ENCODE peak calls at places on chromosomes 3 and 15, in four cellular contexts. One of them, this sample, is unnamed.

GRCh38 chr15:74631935-74632560 is 16.4 kb downstream of the CLK3 start:
- DNase-seq in heart left ventricle: no peak
- DNase-seq in adrenal gland: peak
- DNase-seq in H1: peak
- DNase-seq in this sample: peak

GRCh38 chr15:31150732-31151212 is 49.2 kb upstream of the TRPM1 start:
- DNase-seq in heart left ventricle: no peak
- DNase-seq in adrenal gland: peak
- DNase-seq in H1: no peak
- DNase-seq in this sample: no peak

GRCh38 chr3:143302638-143303171 is 183.1 kb downstream of the CHST2 start:
- DNase-seq in heart left ventricle: peak
- DNase-seq in adrenal gland: peak
- DNase-seq in H1: no peak
- DNase-seq in this sample: peak

GRCh38 chr15:91515188-91515754 is 338.2 kb upstream of the SLCO3A1 start:
- DNase-seq in heart left ventricle: peak
- DNase-seq in adrenal gland: peak
- DNase-seq in H1: no peak
- DNase-seq in this sample: peak

GRCh38 chr15:39961051-39961450 is 27.1 kb downstream of the EIF2AK4 start:
- DNase-seq in heart left ventricle: no peak
- DNase-seq in adrenal gland: no peak
- DNase-seq in H1: no peak
- DNase-seq in this sample: no peak

GRCh38 chr3:191366675-191367074 is 36.3 kb upstream of the UTS2B start:
- DNase-seq in heart left ventricle: no peak
- DNase-seq in adrenal gland: no peak
- DNase-seq in H1: no peak
- DNase-seq in this sample: no peak

GRCh38 chr15:26873846-26874245 is 7.0 kb downstream of the GABRA5 start:
- DNase-seq in heart left ventricle: peak
- DNase-seq in adrenal gland: peak
- DNase-seq in H1: no peak
- DNase-seq in this sample: peak

GRCh38 chr15:57728436-57728835 is 21.9 kb downstream of the POLR2M start:
- DNase-seq in heart left ventricle: no peak
- DNase-seq in adrenal gland: no peak
- DNase-seq in H1: no peak
- DNase-seq in this sample: no peak

GRCh38 chr15:39511000-39511914 is 69.6 kb upstream of the THBS1 start:
- DNase-seq in heart left ventricle: peak
- DNase-seq in adrenal gland: peak
- DNase-seq in H1: no peak
- DNase-seq in this sample: peak

DNA sequence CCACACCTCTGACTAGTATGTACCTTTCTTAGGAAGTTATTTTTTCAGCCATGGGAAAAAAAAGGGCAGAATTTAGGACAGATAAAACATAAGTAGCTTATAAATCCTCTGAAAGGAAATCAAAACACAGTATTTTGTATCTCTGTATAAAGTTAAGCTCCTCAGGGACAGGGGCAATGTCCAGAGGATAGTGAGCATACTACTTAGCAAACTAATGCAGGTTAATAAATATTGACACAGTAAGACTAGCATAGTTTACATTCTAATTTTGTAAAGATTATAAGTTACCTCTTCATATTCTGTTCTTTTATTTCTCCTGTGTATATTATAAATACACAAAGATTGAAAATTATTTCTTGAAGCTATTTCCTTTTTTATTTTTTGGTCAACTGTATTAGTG is 2.1 kb downstream of the UBE3A start:
- DNase-seq in heart left ventricle: no peak
- DNase-seq in adrenal gland: no peak
- DNase-seq in H1: no peak
- DNase-seq in this sample: no peak
- H3K27ac ChIP-seq in heart left ventricle: no peak
- H3K27ac ChIP-seq in adrenal gland: no peak
- H3K27ac ChIP-seq in H1: no peak
- H3K27ac ChIP-seq in this sample: no peak

GRCh38 chr15:76901965-76902364 is 3.2 kb downstream of the SCAPER start:
- DNase-seq in heart left ventricle: no peak
- DNase-seq in adrenal gland: no peak
- DNase-seq in H1: no peak
- DNase-seq in this sample: no peak
- H3K4me3 ChIP-seq in heart left ventricle: no peak
- H3K4me3 ChIP-seq in adrenal gland: no peak
- H3K4me3 ChIP-seq in H1: no peak
- H3K4me3 ChIP-seq in this sample: no peak

GRCh38 chr3:102090646-102091045 is 241.3 kb downstream of the NFKBIZ start:
- DNase-seq in heart left ventricle: no peak
- DNase-seq in adrenal gland: no peak
- DNase-seq in H1: no peak
- DNase-seq in this sample: no peak
- H3K27ac ChIP-seq in heart left ventricle: no peak
- H3K27ac ChIP-seq in adrenal gland: no peak
- H3K27ac ChIP-seq in H1: no peak
- H3K27ac ChIP-seq in this sample: no peak

GRCh38 chr15:81263477-81263876 is 60.5 kb downstream of the STARD5 start:
- DNase-seq in heart left ventricle: no peak
- DNase-seq in adrenal gland: no peak
- DNase-seq in H1: no peak
- DNase-seq in this sample: no peak

GRCh38 chr15:81268340-81268739 is 55.6 kb downstream of the STARD5 start:
- DNase-seq in heart left ventricle: no peak
- DNase-seq in adrenal gland: no peak
- DNase-seq in H1: no peak
- DNase-seq in this sample: no peak

GRCh38 chr15:81265256-81265943 is 58.5 kb downstream of the STARD5 start:
- DNase-seq in heart left ventricle: no peak
- DNase-seq in adrenal gland: no peak
- DNase-seq in H1: no peak
- DNase-seq in this sample: no peak

GRCh38 chr15:81264072-81264857 is 59.7 kb downstream of the STARD5 start:
- DNase-seq in heart left ventricle: no peak
- DNase-seq in adrenal gland: no peak
- DNase-seq in H1: no peak
- DNase-seq in this sample: no peak

GRCh38 chr15:81265944-81266775 is 57.8 kb downstream of the STARD5 start:
- DNase-seq in heart left ventricle: peak
- DNase-seq in adrenal gland: peak
- DNase-seq in H1: peak
- DNase-seq in this sample: peak
- H3K4me3 ChIP-seq in heart left ventricle: no peak
- H3K4me3 ChIP-seq in adrenal gland: no peak
- H3K4me3 ChIP-seq in H1: no peak
- H3K4me3 ChIP-seq in this sample: no peak

This sample was measured in right cardiac atrium.